ENCODE peak calls at places on chromosomes 11 and 22, in eight cellular contexts. One of them, this sample, is unnamed.
A peak's percentile ranks its signal among the peaks of the same experiment; 100 is the strongest.

GRCh38 chr11:85406316-85406715 is 220.8 kb downstream of the DLG2 start:
- DNase-seq in tibial nerve: no peak
- DNase-seq in stomach: no peak
- DNase-seq in A549: no peak
- DNase-seq in SK-N-SH: no peak
- DNase-seq in GM12878: no peak
- DNase-seq in H1: no peak
- DNase-seq in HepG2: no peak
- DNase-seq in this sample: no peak

GRCh38 chr11:83921447-83922192 is 635.5 kb upstream of the CCDC90B start:
- DNase-seq in tibial nerve: no peak
- DNase-seq in stomach: no peak
- DNase-seq in A549: no peak
- DNase-seq in SK-N-SH: no peak
- DNase-seq in GM12878: no peak
- DNase-seq in H1: no peak
- DNase-seq in HepG2: no peak
- DNase-seq in this sample: no peak

GRCh38 chr11:122105009-122105828 is 10.8 kb downstream of the BLID start:
- DNase-seq in tibial nerve: no peak
- DNase-seq in stomach: no peak
- DNase-seq in A549: no peak
- DNase-seq in SK-N-SH: no peak
- DNase-seq in GM12878: no peak
- DNase-seq in H1: no peak
- DNase-seq in HepG2: no peak
- DNase-seq in this sample: no peak

GRCh38 chr11:28730889-28731288 is 622.7 kb downstream of the METTL15 start:
- DNase-seq in tibial nerve: no peak
- DNase-seq in stomach: no peak
- DNase-seq in A549: no peak
- DNase-seq in SK-N-SH: no peak
- DNase-seq in GM12878: no peak
- DNase-seq in H1: no peak
- DNase-seq in HepG2: no peak
- DNase-seq in this sample: no peak

GRCh38 chr11:30487200-30487898 is 98.8 kb downstream of the MPPED2 start:
- DNase-seq in tibial nerve: peak; percentile 9
- DNase-seq in stomach: no peak
- DNase-seq in A549: no peak
- DNase-seq in SK-N-SH: no peak
- DNase-seq in GM12878: no peak
- DNase-seq in H1: no peak
- DNase-seq in HepG2: no peak
- DNase-seq in this sample: no peak

GRCh38 chr11:46391578-46392420 is at the start of gene CHRM4:
- DNase-seq in tibial nerve: no peak
- DNase-seq in stomach: no peak
- DNase-seq in A549: peak; percentile 65
- DNase-seq in SK-N-SH: peak; percentile 94
- DNase-seq in GM12878: no peak
- DNase-seq in H1: peak; percentile 82
- DNase-seq in HepG2: peak; percentile 24
- DNase-seq in this sample: no peak

GRCh38 chr11:86869966-86870570 is 69.7 kb downstream of the PRSS23 start:
- DNase-seq in tibial nerve: peak; percentile 79
- DNase-seq in stomach: peak; percentile 50
- DNase-seq in A549: peak; percentile 54
- DNase-seq in SK-N-SH: peak; percentile 69
- DNase-seq in GM12878: no peak
- DNase-seq in H1: peak; percentile 74
- DNase-seq in HepG2: peak; percentile 29
- DNase-seq in this sample: no peak

GRCh38 chr11:8083871-8084281 is 2.9 kb downstream of the TUB start:
- DNase-seq in tibial nerve: no peak
- DNase-seq in stomach: no peak
- DNase-seq in A549: no peak
- DNase-seq in SK-N-SH: no peak
- DNase-seq in GM12878: no peak
- DNase-seq in H1: no peak
- DNase-seq in HepG2: no peak
- DNase-seq in this sample: no peak

GRCh38 chr22:27554106-27554814 is 247.3 kb downstream of the MN1 start:
- DNase-seq in tibial nerve: no peak
- DNase-seq in stomach: peak; percentile 30
- DNase-seq in A549: no peak
- DNase-seq in SK-N-SH: no peak
- DNase-seq in GM12878: no peak
- DNase-seq in H1: no peak
- DNase-seq in HepG2: no peak
- DNase-seq in this sample: no peak

GRCh38 chr11:116454020-116454645 is 318.7 kb downstream of the BUD13 start:
- DNase-seq in tibial nerve: peak; percentile 36
- DNase-seq in stomach: peak; percentile 49
- DNase-seq in A549: peak; percentile 22
- DNase-seq in SK-N-SH: peak; percentile 37
- DNase-seq in GM12878: no peak
- DNase-seq in H1: peak; percentile 78
- DNase-seq in HepG2: peak; percentile 43
- DNase-seq in this sample: no peak

GRCh38 chr11:72568861-72569260 is 105.4 kb downstream of the PDE2A start:
- DNase-seq in tibial nerve: no peak
- DNase-seq in stomach: no peak
- DNase-seq in A549: no peak
- DNase-seq in SK-N-SH: no peak
- DNase-seq in GM12878: no peak
- DNase-seq in H1: no peak
- DNase-seq in HepG2: no peak
- DNase-seq in this sample: no peak

GRCh38 chr22:47400701-47401591 is 638.5 kb downstream of the TBC1D22A start:
- DNase-seq in tibial nerve: no peak
- DNase-seq in stomach: no peak
- DNase-seq in A549: no peak
- DNase-seq in SK-N-SH: no peak
- DNase-seq in GM12878: no peak
- DNase-seq in H1: no peak
- DNase-seq in HepG2: no peak
- DNase-seq in this sample: no peak

GRCh38 chr11:64850979-64851567 is 6.6 kb upstream of the CDC42BPG start:
- DNase-seq in tibial nerve: no peak
- DNase-seq in stomach: peak; percentile 51
- DNase-seq in A549: no peak
- DNase-seq in SK-N-SH: no peak
- DNase-seq in GM12878: peak; percentile 90
- DNase-seq in H1: peak; percentile 56
- DNase-seq in HepG2: no peak
- DNase-seq in this sample: no peak

GRCh38 chr11:2445948-2446551 is 1.2 kb downstream of the KCNQ1 start:
- DNase-seq in tibial nerve: no peak
- DNase-seq in stomach: peak; percentile 87
- DNase-seq in A549: no peak
- DNase-seq in SK-N-SH: peak; percentile 54
- DNase-seq in GM12878: no peak
- DNase-seq in H1: no peak
- DNase-seq in HepG2: no peak
- DNase-seq in this sample: no peak

GRCh38 chr22:35484651-35485372 is 55.8 kb upstream of the RASD2 start:
- DNase-seq in tibial nerve: no peak
- DNase-seq in stomach: no peak
- DNase-seq in A549: no peak
- DNase-seq in SK-N-SH: no peak
- DNase-seq in GM12878: no peak
- DNase-seq in H1: no peak
- DNase-seq in HepG2: no peak
- DNase-seq in this sample: no peak
- H3K4me1 ChIP-seq in tibial nerve: no peaks in the 10 kb centered on the region
- H3K4me1 ChIP-seq in stomach: peaks cover 19% of the 10 kb centered on the region
- H3K4me1 ChIP-seq in A549: no peaks in the 10 kb centered on the region
- H3K4me1 ChIP-seq in SK-N-SH: peaks cover 28% of the 10 kb centered on the region
- H3K4me1 ChIP-seq in GM12878: peaks cover 4% of the 10 kb centered on the region
- H3K4me1 ChIP-seq in H1: no peaks in the 10 kb centered on the region
- H3K4me1 ChIP-seq in HepG2: no peaks in the 10 kb centered on the region
- H3K4me1 ChIP-seq in this sample: peaks cover 14% of the 10 kb centered on the region

DNA sequence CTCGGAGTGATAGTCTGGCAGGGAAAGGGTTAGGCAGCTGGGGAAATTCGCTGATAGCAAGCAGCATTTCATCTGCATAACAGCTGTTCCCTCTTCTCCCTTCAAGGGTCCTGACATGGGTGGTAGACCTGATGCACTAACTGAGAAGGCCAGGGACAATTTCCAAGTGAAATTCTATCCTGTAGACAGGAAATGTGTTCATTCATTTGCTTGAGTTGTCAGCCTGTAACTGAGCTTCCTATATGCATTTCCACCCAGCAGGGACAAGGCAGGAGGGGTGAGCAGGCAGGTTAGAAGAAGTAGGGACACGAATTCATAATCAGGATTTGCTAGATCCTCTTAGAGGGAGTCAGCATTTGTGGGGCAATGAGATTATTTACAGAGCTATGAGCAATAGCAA is 154.3 kb upstream of the NCAM1 start:
- DNase-seq in tibial nerve: no peak
- DNase-seq in stomach: no peak
- DNase-seq in A549: no peak
- DNase-seq in SK-N-SH: no peak
- DNase-seq in GM12878: no peak
- DNase-seq in H1: no peak
- DNase-seq in HepG2: no peak
- DNase-seq in this sample: no peak
- TF ChIP-seq EP300 in tibial nerve: no peak
- TF ChIP-seq EP300 in stomach: no peak
- TF ChIP-seq EP300 in A549: no peak
- TF ChIP-seq EP300 in SK-N-SH: no peak
- TF ChIP-seq EP300 in GM12878: no peak
- TF ChIP-seq EP300 in H1: no peak
- TF ChIP-seq EP300 in HepG2: no peak
- TF ChIP-seq EP300 in this sample: no peak

GRCh38 chr22:19843857-19844422 is 10.7 kb downstream of the GNB1L start:
- DNase-seq in tibial nerve: no peak
- DNase-seq in stomach: no peak
- DNase-seq in A549: no peak
- DNase-seq in SK-N-SH: no peak
- DNase-seq in GM12878: no peak
- DNase-seq in H1: peak; percentile 49
- DNase-seq in HepG2: no peak
- DNase-seq in this sample: no peak

GRCh38 chr22:19843107-19843856 is 11.4 kb downstream of the GNB1L start:
- DNase-seq in tibial nerve: no peak
- DNase-seq in stomach: peak; percentile 48
- DNase-seq in A549: no peak
- DNase-seq in SK-N-SH: no peak
- DNase-seq in GM12878: no peak
- DNase-seq in H1: no peak
- DNase-seq in HepG2: no peak
- DNase-seq in this sample: no peak

GRCh38 chr22:19845369-19845722 is 9.3 kb downstream of the GNB1L start:
- DNase-seq in tibial nerve: no peak
- DNase-seq in stomach: no peak
- DNase-seq in A549: no peak
- DNase-seq in SK-N-SH: peak; percentile 39
- DNase-seq in GM12878: no peak
- DNase-seq in H1: no peak
- DNase-seq in HepG2: no peak
- DNase-seq in this sample: no peak

GRCh38 chr22:19846620-19847344 is 7.9 kb downstream of the GNB1L start:
- DNase-seq in tibial nerve: no peak
- DNase-seq in stomach: no peak
- DNase-seq in A549: no peak
- DNase-seq in SK-N-SH: no peak
- DNase-seq in GM12878: no peak
- DNase-seq in H1: no peak
- DNase-seq in HepG2: no peak
- DNase-seq in this sample: no peak

DNA sequence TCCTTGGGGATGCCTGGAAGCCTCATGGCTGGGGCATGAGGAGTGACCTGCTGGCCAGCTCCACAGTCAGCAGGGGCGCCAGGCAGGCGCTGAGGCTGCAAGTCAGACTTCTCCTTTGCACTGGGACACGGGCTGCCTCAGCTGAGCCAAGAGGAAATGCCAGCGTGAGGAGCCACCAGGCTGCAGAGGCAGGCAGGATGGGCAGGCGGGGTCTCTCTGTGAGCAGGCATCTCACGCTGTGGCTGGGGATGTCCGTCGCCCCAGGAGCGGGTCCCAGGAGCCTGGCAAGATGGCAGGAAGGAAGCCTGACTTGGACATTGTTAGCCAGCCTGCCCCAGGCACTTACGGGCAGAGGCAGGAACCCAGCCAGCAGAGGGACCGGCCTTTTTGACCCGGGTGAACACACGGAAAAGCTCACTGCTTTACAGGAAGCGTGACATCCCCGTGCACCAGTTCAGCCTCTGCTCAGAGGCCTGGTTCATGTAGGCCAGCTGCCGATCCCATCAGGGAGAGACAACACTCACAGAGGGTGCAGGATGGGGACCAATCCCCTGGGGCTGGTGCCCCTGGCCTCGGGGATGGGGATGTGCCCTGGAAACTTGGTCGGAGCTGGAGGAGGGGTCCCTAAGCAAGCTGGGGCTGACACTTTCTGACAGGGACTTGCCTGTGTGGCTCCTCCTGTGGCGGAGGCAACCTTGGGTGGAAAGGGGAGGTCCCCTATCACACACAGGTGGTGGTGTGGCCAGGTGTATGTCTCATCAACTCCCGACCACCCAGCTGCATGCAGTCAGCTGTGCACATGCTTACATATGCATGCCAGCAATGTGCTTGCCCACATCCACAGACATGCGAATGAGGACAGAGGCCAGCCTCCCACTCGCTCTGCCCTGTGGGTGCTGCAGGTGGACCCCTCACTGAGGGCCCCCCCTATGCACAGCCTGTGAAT is 10.0 kb downstream of the GNB1L start:
- DNase-seq in tibial nerve: no peak
- DNase-seq in stomach: peak; percentile 57
- DNase-seq in A549: no peak
- DNase-seq in SK-N-SH: peak; percentile 80
- DNase-seq in GM12878: no peak
- DNase-seq in H1: peak; percentile 48
- DNase-seq in HepG2: no peak
- DNase-seq in this sample: no peak
- TF ChIP-seq CTCF in tibial nerve: no peak
- TF ChIP-seq CTCF in stomach: no peak
- TF ChIP-seq CTCF in A549: no peak
- TF ChIP-seq CTCF in SK-N-SH: peak; percentile 36
- TF ChIP-seq CTCF in GM12878: no peak
- TF ChIP-seq CTCF in H1: no peak
- TF ChIP-seq CTCF in HepG2: no peak
- TF ChIP-seq CTCF in this sample: no peak

DNA sequence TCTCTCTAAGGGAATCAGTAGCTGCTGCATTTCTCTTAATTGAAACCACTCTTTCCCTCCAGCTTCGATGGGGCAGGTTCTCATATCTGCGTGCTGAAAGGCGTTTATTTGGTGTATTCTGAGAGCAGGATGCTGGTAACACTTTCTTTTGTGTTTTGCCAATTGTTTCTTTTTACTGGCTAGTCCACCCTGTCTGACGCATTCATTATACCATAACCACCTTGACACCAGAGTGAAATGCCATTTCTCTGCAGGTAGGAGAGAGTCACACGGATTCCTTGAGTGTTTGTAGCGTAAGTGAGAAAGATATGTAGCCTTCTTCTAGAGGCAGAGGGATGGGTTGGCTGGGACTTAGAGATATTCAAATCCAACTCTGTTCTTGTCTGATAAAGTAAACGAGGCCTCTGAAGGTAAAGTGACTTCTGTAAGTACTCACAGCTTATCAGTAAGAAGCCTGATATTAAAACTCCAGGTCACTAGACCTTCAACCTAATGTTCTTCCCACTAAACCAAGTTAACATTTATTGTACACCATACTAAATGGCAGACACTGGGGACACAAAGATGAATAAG is 21.4 kb downstream of the CD44 start:
- DNase-seq in tibial nerve: no peak
- DNase-seq in stomach: no peak
- DNase-seq in A549: no peak
- DNase-seq in SK-N-SH: no peak
- DNase-seq in GM12878: no peak
- DNase-seq in H1: no peak
- DNase-seq in HepG2: no peak
- DNase-seq in this sample: no peak
- H3K4me1 ChIP-seq in tibial nerve: peaks cover 69% of the 10 kb centered on the region
- H3K4me1 ChIP-seq in stomach: peaks cover 41% of the 10 kb centered on the region
- H3K4me1 ChIP-seq in A549: peaks cover 82% of the 10 kb centered on the region
- H3K4me1 ChIP-seq in SK-N-SH: peaks cover 23% of the 10 kb centered on the region
- H3K4me1 ChIP-seq in GM12878: peaks cover 31% of the 10 kb centered on the region
- H3K4me1 ChIP-seq in H1: peaks cover 8% of the 10 kb centered on the region
- H3K4me1 ChIP-seq in HepG2: no peaks in the 10 kb centered on the region
- H3K4me1 ChIP-seq in this sample: peaks cover 100% of the 10 kb centered on the region

This sample was measured in suprapubic skin.